ENCODE peak calls at places on chromosome 2, in four cellular contexts. U is HepG2, X is GM12878, D is K562. K is an unnamed sample.

GRCh38 chr2:23326322-23326721 is 58.7 kb upstream of the KLHL29 start:
- DNase-seq in U (no peak), X (no peak), D (no peak), K (no peak)

GRCh38 chr2:172333206-172333605 is 94.2 kb upstream of the ITGA6 start:
- DNase-seq in U (no peak), X (no peak), D (no peak), K (no peak)

GRCh38 chr2:33034784-33035183 is 88.0 kb downstream of the LTBP1 start:
- DNase-seq in U (no peak), X (no peak), D (no peak), K (peak; percentile 40)

GRCh38 chr2:37655442-37655841 is 16.0 kb downstream of the CDC42EP3 start:
- DNase-seq in U (no peak), X (no peak), D (no peak), K (no peak)

GRCh38 chr2:96374211-96374951 is 38.8 kb downstream of the NCAPH start:
- DNase-seq in U (no peak), X (no peak), D (no peak), K (no peak)

GRCh38 chr2:241161646-241162281 is 11.5 kb downstream of the PPP1R7 start:
- DNase-seq in U (no peak), X (no peak), D (no peak), K (no peak)

GRCh38 chr2:109242222-109242653 is 113.2 kb downstream of the SH3RF3 start:
- DNase-seq in U (no peak), X (no peak), D (no peak), K (no peak)

GRCh38 chr2:151860613-151861146 is 32.5 kb upstream of the ARL5A start:
- DNase-seq in U (no peak), X (no peak), D (no peak), K (no peak)

GRCh38 chr2:104434363-104434792 is 419.5 kb upstream of the POU3F3 start:
- DNase-seq in U (no peak), X (peak; percentile 7), D (no peak), K (no peak)

GRCh38 chr2:204643326-204643725 is 98.1 kb downstream of the PARD3B start:
- DNase-seq in U (no peak), X (no peak), D (no peak), K (no peak)

GRCh38 chr2:17539993-17540812 is at the start of gene VSNL1:
- DNase-seq in U (peak; percentile 98), X (no peak), D (peak; percentile 30), K (peak; percentile 47)

GRCh38 chr2:10773841-10774341 is 38.7 kb downstream of the PDIA6 start:
- DNase-seq in U (no peak), X (no peak), D (no peak), K (no peak)

GRCh38 chr2:45833968-45834344 is 182.5 kb downstream of the PRKCE start:
- DNase-seq in U (no peak), X (peak; percentile 77), D (no peak), K (no peak)

GRCh38 chr2:6410265-6410664 is 455.4 kb downstream of the CMPK2 start:
- DNase-seq in U (no peak), X (no peak), D (no peak), K (no peak)

GRCh38 chr2:75481041-75481836 is 79.5 kb downstream of the EVA1A start:
- DNase-seq in U (peak; percentile 88), X (no peak), D (peak; percentile 7), K (no peak)

GRCh38 chr2:101145406-101145805 is 5.8 kb downstream of the TBC1D8 start:
- DNase-seq in U (no peak), X (no peak), D (no peak), K (no peak)

GRCh38 chr2:226467221-226467620 is 332.4 kb downstream of the IRS1 start:
- DNase-seq in U (peak; percentile 33), X (no peak), D (no peak), K (no peak)

DNA sequence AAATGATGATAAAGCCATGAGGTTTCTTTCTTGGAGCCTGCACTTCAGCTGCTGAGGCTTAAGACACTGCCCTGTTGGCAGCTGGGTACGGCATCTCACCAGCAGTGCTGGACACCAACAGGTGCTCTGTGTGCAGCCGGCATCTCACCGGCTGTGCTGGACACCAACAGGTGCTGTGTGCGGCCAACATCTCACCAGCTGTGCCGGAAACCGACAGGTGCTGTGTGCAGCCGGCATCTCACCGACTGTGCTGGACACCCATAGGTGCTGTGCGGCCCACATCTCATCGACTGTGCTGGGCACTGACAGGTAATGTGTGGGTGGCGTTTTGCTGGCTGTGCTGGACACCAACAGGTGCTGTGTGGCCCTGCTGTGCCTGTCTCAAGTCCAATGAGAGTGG is 190.8 kb downstream of the TMEM18 start:
- DNase-seq in U (no peak), X (no peak), D (no peak), K (no peak)
- TF ChIP-seq POLR2AphosphoS2 in U (no peak), X (no peak), D (no peak), K (no peak)

GRCh38 chr2:9053534-9053931 is 50.0 kb upstream of the MBOAT2 start:
- DNase-seq in U (no peak), X (no peak), D (no peak), K (no peak)

GRCh38 chr2:9063023-9063606 is 59.6 kb upstream of the MBOAT2 start:
- DNase-seq in U (no peak), X (no peak), D (no peak), K (no peak)

GRCh38 chr2:9055471-9055870 is 52.0 kb upstream of the MBOAT2 start:
- DNase-seq in U (no peak), X (no peak), D (no peak), K (no peak)

GRCh38 chr2:9060819-9061218 is 57.3 kb upstream of the MBOAT2 start:
- DNase-seq in U (no peak), X (no peak), D (no peak), K (no peak)

GRCh38 chr2:9057939-9058761 is 54.7 kb upstream of the MBOAT2 start:
- DNase-seq in U (no peak), X (no peak), D (no peak), K (no peak)
- TF ChIP-seq SMC3 in U (no peak), X (no peak), D (no peak), K (no peak)

GRCh38 chr2:27080140-27080469 is 1.7 kb downstream of the EMILIN1 start:
- DNase-seq in U (no peak), X (no peak), D (no peak), K (no peak)
- H3K4me3 ChIP-seq in U (peak overlapping the region; percentile 65), X (no peak overlapping the region), D (no peak overlapping the region), K (no peak overlapping the region)

GRCh38 chr2:159562248-159562647 is 54.1 kb downstream of the BAZ2B start:
- DNase-seq in U (no peak), X (no peak), D (no peak), K (no peak)
- TF ChIP-seq POLR2AphosphoS2 in U (no peak), X (no peak), D (no peak), K (no peak)

DNA sequence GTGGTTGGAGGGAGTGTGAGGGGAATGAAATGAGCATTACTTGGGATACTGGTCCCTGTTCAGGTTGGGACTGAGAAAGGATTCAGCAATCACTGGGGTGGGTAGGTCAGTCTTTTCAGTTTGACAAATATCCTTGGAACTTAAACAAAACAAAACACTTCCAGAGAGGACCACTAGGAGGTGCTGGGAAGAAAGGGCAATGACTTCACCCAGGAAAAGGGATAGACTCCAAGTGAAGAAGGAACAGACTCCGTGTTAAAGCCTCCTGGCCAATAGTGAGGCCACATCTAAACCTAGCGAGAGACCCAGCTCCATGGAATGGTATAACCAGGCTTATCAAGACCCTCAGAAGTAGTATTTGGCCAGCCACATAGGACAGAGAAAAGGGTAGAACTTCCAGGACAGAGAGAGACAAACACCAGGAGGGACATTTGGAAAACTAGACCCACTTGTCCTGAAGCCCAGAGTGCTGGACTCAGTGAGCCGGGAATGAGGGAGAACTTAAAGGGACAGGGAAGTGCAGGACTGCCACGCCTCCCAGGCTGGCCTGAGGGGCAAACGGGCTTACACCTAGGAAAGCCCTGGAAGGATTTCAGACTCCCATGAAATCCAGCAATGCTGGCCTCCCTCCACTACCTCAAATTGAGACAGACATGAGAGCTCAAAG is 19.6 kb upstream of the KCNG3 start:
- DNase-seq in U (peak; percentile 69), X (no peak), D (peak; percentile 54), K (peak; percentile 76)
- TF ChIP-seq SMC3 in U (peak; percentile 88), X (peak; percentile 69), D (peak; percentile 43), K (peak; percentile 57)

DNA sequence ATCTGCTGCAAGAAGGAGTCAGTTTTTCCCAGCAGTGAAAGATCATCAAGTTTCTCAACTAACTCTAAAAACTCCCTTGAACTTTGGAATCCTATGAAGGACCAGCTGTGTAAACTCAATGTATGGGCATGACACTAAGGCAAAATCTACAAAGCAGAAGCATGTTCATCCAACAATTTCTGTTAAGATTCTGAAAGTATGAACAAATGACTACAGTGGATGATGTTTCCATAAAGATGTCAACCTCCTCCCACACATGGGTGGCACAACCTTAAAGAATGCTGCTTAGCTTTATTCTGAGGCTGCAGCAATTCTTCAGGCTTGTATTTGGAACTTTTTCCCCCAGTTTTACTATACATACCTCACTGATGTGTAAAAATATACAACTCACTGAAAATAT is 47.2 kb downstream of the WDR33 start:
- DNase-seq in U (peak; percentile 55), X (no peak), D (no peak), K (no peak)
- H3K4me3 ChIP-seq in U (no peak overlapping the region), X (no peak overlapping the region), D (no peak overlapping the region), K (no peak overlapping the region)

DNA sequence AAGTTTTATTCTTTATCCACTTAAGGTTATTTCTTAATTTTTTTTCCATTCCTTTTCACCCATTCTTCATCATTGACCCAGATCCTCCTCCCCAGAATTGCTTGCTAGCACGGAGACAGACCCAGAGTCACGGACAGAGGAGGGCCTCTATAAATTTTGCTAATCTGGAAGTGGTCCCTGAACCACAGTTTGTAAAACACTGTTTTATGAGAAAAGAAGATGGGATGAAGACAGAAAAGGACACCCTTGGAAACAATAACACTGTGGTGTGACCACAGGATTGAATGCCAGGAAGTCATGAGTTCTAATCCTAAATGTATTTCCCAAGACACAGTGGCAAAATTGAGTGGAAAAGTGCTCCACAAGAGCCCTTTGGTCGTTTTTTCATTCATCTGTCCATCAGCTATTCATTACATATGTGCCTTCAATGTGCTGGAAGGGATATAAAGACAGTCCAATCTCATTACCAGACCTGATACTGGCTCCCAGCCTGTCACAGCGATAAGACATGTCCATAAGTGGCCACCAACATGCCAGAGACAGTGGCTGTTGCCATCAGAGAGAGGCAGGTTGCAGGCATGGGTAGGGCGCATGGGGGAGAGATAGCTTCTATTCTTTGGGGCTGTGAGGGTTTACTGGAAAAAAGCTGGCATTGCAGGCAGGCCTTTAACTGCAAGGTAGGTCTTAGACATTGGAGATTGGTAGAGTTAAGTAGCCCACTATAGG is 175.2 kb upstream of the ALPP start:
- DNase-seq in U (no peak), X (no peak), D (no peak), K (no peak)
- TF ChIP-seq POLR2AphosphoS2 in U (no peak), X (no peak), D (no peak), K (no peak)

GRCh38 chr2:69104281-69104680 is 91.3 kb downstream of the ANTXR1 start:
- DNase-seq in U (no peak), X (no peak), D (no peak), K (no peak)
- TF ChIP-seq SMC3 in U (no peak), X (no peak), D (no peak), K (no peak)

K was measured in A549.